ENCODE peak calls at places on chromosomes 11 and 22, in eight cellular contexts. I is sigmoid colon, P is H1, V is HCT116, U is stomach, A is K562, L is breast epithelium, W is transverse colon. Y is an unnamed sample.

GRCh38 chr11:64340671-64341335 is 799 bp downstream of the CCDC88B start:
- DNase-seq in I (no peak), V (no peak), L (no peak), U (peak), A (peak), W (peak), P (no peak), Y (no peak)

GRCh38 chr11:34331736-34332135 is 26.1 kb downstream of the ABTB2 start:
- DNase-seq in U (no peak), V (no peak), I (no peak), L (no peak), P (no peak), W (no peak), A (no peak), Y (no peak)

GRCh38 chr11:75668508-75669297 is at the start of gene MAP6:
- DNase-seq in P (no peak), U (no peak), V (no peak), A (no peak), I (no peak), W (peak), L (no peak), Y (no peak)

GRCh38 chr11:45658292-45658991 is 7.0 kb downstream of the CHST1 start:
- DNase-seq in L (no peak), V (no peak), I (peak), U (peak), A (no peak), W (peak), P (peak), Y (no peak)

GRCh38 chr22:46081036-46081830 is 69.1 kb upstream of the PPARA start:
- DNase-seq in P (no peak), I (peak), V (no peak), A (no peak), U (peak), L (no peak), W (peak), Y (no peak)

GRCh38 chr22:46002757-46003270 is 25.9 kb upstream of the WNT7B start:
- DNase-seq in A (peak), V (no peak), U (no peak), L (no peak), P (no peak), I (peak), W (no peak), Y (no peak)

GRCh38 chr11:68412593-68413475 is 47.7 kb upstream of the PPP6R3 start:
- DNase-seq in A (no peak), U (no peak), W (no peak), V (no peak), L (peak), P (no peak), I (no peak), Y (no peak)

GRCh38 chr22:20997536-20998257 is 4.2 kb downstream of the THAP7 start:
- DNase-seq in U (no peak), P (no peak), V (no peak), W (no peak), L (no peak), I (no peak), A (peak), Y (no peak)

GRCh38 chr22:20438066-20438677 is 547 bp upstream of the SCARF2 start:
- DNase-seq in U (no peak), L (no peak), I (peak), W (no peak), A (no peak), P (no peak), V (no peak), Y (no peak)

GRCh38 chr22:30875481-30876215 is 92.9 kb downstream of the MORC2 start:
- DNase-seq in W (no peak), V (no peak), P (no peak), U (no peak), L (no peak), I (peak), A (no peak), Y (no peak)

GRCh38 chr11:75029836-75030631 is 41.3 kb downstream of the NEU3 start:
- DNase-seq in I (no peak), V (no peak), P (no peak), W (no peak), L (no peak), U (no peak), A (peak), Y (peak)

GRCh38 chr11:36540998-36541397 is 26.8 kb upstream of the RAG1 start:
- DNase-seq in P (peak), L (no peak), V (peak), U (peak), I (no peak), A (peak), W (peak), Y (no peak)

GRCh38 chr11:103326070-103326794 is 217.0 kb downstream of the DYNC2H1 start:
- DNase-seq in U (no peak), A (peak), W (peak), V (peak), I (no peak), L (no peak), P (peak), Y (no peak)

GRCh38 chr11:88454881-88455280 is 117.3 kb upstream of the CTSC start:
- DNase-seq in W (no peak), V (no peak), A (no peak), L (no peak), P (no peak), I (no peak), U (no peak), Y (no peak)

GRCh38 chr11:97856666-97857065 is 1164.1 kb upstream of the CNTN5 start:
- DNase-seq in A (no peak), V (no peak), I (no peak), P (peak), L (no peak), U (no peak), W (no peak), Y (no peak)

DNA sequence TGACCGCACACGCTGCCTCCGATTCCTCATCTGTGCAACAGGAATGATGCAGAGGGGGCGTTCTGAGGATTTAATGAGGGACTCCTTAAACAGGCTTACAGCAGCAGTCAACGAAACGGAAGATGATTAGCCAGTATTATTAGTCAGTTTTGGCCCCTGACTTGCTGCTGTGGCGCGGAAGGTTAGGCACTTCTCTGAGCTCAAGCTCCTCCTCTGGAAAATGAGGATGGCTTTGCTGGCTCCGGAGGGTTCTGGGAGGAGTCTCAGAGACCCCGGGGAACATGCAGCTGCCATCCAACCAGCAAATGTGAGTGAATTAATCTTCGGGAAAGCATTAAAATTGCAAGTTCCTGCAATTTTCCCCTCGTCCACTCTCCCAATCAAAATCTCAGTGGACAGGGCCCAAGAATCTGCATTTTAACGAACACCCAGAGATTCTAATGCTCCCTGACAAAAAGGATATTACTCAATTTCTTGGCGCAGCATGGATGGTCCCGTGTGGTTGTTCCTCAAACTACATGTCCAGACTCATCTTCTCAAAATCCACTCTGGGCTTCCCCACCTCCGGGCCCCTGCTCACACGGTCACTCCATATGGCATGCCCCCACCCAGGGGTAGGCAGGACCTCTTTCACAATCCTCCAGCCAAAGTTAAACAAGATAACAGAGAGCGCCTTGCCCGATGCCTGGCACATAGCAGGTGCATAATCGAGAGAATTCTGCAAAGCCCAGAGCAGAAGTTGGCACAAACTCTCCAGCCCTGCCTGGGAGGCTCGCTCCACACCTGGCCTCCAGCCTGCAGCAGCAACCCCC is 6.4 kb downstream of the ELFN2 start:
- DNase-seq in U (no peak), P (no peak), V (no peak), W (no peak), L (no peak), I (no peak), A (no peak), Y (no peak)
- H3K4me3 ChIP-seq in U (peak), P (peak), V (peak), W (no peak), L (peak), I (no peak), A (no peak), Y (no peak)

GRCh38 chr11:118882489-118882888 is 1.2 kb upstream of the CXCR5 start:
- DNase-seq in V (no peak), A (no peak), I (no peak), P (no peak), W (no peak), L (no peak), U (no peak), Y (no peak)
- TF ChIP-seq POLR2AphosphoS5 in V (no peak), A (no peak), I (no peak), P (no peak), W (no peak), L (no peak), U (no peak), Y (no peak)

GRCh38 chr22:27667121-27667843 is 134.3 kb downstream of the MN1 start:
- DNase-seq in U (no peak), I (no peak), A (no peak), V (no peak), W (no peak), L (no peak), P (no peak), Y (no peak)

GRCh38 chr22:27671413-27671721 is 130.2 kb downstream of the MN1 start:
- DNase-seq in W (no peak), V (no peak), A (no peak), P (no peak), L (no peak), U (no peak), I (no peak), Y (no peak)

GRCh38 chr22:27669798-27670599 is 131.6 kb downstream of the MN1 start:
- DNase-seq in U (no peak), V (no peak), I (no peak), A (no peak), L (no peak), W (no peak), P (no peak), Y (no peak)

GRCh38 chr22:27670701-27671412 is 130.7 kb downstream of the MN1 start:
- DNase-seq in V (peak), A (peak), W (peak), L (no peak), P (peak), U (peak), I (no peak), Y (no peak)

DNA sequence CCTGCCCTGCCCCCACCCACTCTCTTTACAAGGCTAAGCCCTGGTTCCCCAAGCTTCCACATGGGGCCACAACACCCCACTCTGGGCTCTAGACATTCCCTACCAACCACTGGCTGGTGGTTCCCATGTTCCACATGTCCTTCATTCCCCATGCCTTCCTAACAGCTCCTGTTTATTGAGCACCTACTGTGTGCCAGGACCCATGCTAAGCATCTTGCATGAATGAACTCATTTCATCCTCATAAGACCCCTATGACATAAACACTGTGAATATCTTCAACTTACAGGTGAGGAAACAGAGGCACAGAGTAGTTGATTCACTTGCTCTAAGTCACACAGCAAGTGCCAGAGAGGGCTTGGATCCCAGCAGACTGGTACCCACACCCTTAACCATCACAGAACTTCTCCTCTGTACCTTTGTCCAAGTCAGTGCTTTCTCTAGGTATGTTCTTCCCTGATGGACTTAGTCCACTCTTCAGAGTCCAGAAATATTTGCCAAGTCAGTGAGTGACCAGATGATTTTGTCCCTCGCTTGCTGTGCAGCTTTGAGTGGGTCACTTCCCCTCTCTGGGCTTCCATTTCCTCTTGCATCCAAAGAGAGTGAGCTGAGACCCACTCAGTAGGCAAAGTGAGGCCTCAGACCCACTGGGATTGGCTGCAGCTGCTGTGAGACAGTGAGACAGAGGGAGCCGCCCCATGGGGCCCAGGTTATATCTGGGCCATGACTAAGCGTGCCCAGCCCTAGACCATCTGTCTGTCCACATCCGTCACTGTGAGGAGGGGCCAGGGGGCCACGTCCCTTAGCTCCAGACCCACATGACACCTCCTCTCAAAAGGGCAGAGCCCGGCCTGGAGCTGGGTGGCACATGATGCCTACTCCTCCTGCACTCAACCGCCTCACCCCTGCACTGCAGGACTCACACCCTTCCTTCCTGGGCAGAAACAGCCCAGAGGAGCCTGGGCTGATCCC is 132.4 kb downstream of the MN1 start:
- DNase-seq in I (no peak), V (peak), A (peak), L (no peak), W (peak), U (no peak), P (no peak), Y (no peak)
- TF ChIP-seq POLR2A in I (no peak), V (no peak), A (no peak), L (no peak), W (no peak), U (no peak), P (no peak), Y (no peak)

GRCh38 chr11:93075782-93076181 is 106.3 kb downstream of the MTNR1B start:
- DNase-seq in L (no peak), I (no peak), P (no peak), U (no peak), W (no peak), V (no peak), A (no peak), Y (no peak)

GRCh38 chr11:93072236-93072635 is 102.8 kb downstream of the MTNR1B start:
- DNase-seq in L (no peak), A (no peak), U (no peak), V (no peak), P (no peak), W (no peak), I (no peak), Y (no peak)

GRCh38 chr11:93073508-93074280 is 104.2 kb downstream of the MTNR1B start:
- DNase-seq in V (no peak), L (no peak), U (no peak), P (no peak), I (no peak), A (no peak), W (no peak), Y (no peak)

GRCh38 chr11:93067881-93068390 is 98.5 kb downstream of the MTNR1B start:
- DNase-seq in L (no peak), I (no peak), A (no peak), V (no peak), U (no peak), W (no peak), P (no peak), Y (no peak)

GRCh38 chr11:93073026-93073425 is 103.6 kb downstream of the MTNR1B start:
- DNase-seq in I (no peak), P (no peak), W (no peak), A (no peak), U (no peak), L (no peak), V (no peak), Y (no peak)
- H3K4me3 ChIP-seq in I (no peak), P (no peak), W (no peak), A (no peak), U (no peak), L (no peak), V (no peak), Y (no peak)

DNA sequence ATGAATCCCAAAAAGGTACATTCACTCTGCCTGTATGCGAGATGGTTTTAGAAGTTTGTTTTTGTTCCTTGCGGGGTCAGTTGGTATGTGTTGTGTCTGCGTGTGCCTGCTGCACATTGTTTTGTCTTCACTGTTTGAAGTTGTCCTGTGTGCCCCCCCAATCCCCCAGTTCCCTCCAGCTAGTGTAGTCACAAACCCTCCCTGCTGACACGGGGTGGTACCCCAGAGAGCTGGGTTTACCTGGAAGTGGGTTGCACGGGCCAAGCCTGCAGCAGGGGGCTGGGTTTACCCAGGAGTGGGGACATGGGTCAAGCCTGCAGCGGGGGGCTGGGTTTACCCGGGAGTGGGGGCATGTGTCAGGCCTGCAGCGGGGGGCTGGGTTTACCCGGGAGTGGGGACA is 22.2 kb downstream of the CTTN start:
- DNase-seq in V (no peak), U (no peak), L (no peak), W (no peak), I (no peak), A (no peak), P (no peak), Y (no peak)
- TF ChIP-seq POLR2AphosphoS5 in V (no peak), U (no peak), L (no peak), W (no peak), I (no peak), A (no peak), P (no peak), Y (no peak)

GRCh38 chr11:108497317-108498045 is 703 bp downstream of the POGLUT3 start:
- DNase-seq in W (peak), I (peak), L (peak), V (peak), P (peak), U (peak), A (peak), Y (no peak)
- TF ChIP-seq POLR2A in W (peak), I (peak), L (no peak), V (peak), P (peak), U (no peak), A (peak), Y (peak)

GRCh38 chr11:110859240-110859835 is 147.1 kb upstream of the ARHGAP20 start:
- DNase-seq in U (no peak), W (no peak), A (no peak), V (no peak), P (no peak), I (no peak), L (no peak), Y (no peak)
- H3K4me3 ChIP-seq in U (no peak), W (no peak), A (no peak), V (no peak), P (no peak), I (no peak), L (no peak), Y (no peak)

GRCh38 chr22:38924197-38924952 is 33.0 kb upstream of the APOBEC3A start:
- DNase-seq in I (peak), L (peak), W (peak), V (peak), P (no peak), A (no peak), U (peak), Y (no peak)

GRCh38 chr22:38921801-38922200 is 35.6 kb upstream of the APOBEC3A start:
- DNase-seq in A (no peak), W (no peak), L (no peak), P (no peak), I (no peak), V (no peak), U (no peak), Y (no peak)

GRCh38 chr22:38923463-38924196 is 33.8 kb upstream of the APOBEC3A start:
- DNase-seq in U (peak), P (no peak), I (peak), A (peak), V (peak), W (peak), L (peak), Y (no peak)

GRCh38 chr22:38925571-38926041 is 31.8 kb upstream of the APOBEC3A start:
- DNase-seq in W (no peak), V (no peak), A (no peak), U (no peak), L (no peak), I (no peak), P (no peak), Y (no peak)

DNA sequence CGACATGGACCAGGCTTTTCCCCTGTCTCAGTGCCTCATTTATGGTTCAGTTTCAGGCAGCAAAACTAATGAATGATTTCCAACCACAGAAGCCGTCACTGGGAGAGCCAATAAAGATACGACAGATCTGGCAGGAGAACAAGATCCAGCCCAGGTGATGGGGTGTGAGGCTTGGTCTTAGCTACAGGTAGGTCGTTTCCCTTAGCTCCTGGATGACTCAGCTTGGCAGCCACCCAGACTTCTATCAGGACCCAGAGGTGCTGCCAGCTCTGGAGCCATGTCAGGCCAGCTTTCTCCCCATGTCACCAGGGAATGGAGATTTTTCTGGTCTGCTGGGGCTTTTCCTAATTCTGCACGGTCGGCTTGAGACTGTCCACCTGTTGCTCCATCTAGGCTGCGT is 36.3 kb upstream of the APOBEC3A start:
- DNase-seq in A (no peak), I (no peak), L (no peak), P (no peak), W (peak), U (peak), V (peak), Y (no peak)
- TF ChIP-seq POLR2AphosphoS5 in A (no peak), I (no peak), L (no peak), P (no peak), W (no peak), U (no peak), V (no peak), Y (no peak)

DNA sequence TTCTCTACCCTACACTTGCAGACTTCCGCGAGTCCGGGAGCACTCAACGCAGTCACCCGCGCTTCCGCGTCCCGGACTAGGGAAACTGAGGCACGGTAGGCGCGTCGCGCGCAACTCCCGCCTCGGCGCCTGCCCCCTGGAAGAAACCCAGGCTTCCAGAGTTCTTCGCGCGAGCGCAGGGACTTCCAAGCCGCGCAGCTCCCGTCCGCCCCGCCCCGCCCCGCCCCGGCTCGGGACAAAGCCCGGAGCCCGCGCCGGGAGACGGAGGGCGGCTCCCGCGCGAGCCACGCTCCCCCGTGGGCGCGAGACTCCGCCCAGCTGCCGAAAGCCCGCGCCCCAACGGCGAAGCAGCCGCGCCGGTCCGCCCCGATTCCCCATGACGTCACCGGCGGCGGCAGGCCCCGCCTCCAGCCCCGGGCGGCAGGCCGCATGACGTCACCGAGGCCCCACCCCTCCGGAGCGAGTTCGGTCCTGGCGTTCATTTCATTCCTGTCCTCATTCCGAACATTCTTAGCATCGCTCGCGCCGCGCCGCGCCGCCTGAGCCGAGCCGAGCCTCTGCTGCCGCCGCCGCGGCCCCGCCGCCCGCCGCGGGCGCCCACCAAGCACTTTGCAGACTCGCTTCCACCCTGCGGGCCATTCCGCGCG is at the start of gene TEAD1:
- DNase-seq in U (peak), I (peak), V (peak), L (peak), A (peak), W (peak), P (peak), Y (no peak)
- TF ChIP-seq POLR2A in U (no peak), I (peak), V (peak), L (peak), A (peak), W (peak), P (peak), Y (no peak)